ENCODE peak calls at places on chromosome 16, in ten cellular contexts. J is AG08396; H is H9; P is T follicular helper cell; T is ureter; B is left lung; Z is T-helper 1 cell; X is iPS-NIHi11; A is stimulated activated CD4-positive, alpha-beta T cell treated with anti-CD3 and anti-CD28 coated beads, Interleukin-1b, Interleukin-23, amount 100 ng/mL, for 4 hours; F is AG08395. O is an unnamed sample.

GRCh38 chr16:11316331-11317015 is 28.8 kb upstream of the RMI2 start:
- DNase-seq in F (no peak), J (no peak), A (no peak), T (no peak), H (peak; percentile 90), X (peak; percentile 59), Z (no peak), B (no peak), P (no peak), O (no peak)

GRCh38 chr16:1452530-1452929 is 8.2 kb upstream of the CCDC154 start:
- DNase-seq in X (no peak), B (no peak), Z (no peak), P (no peak), H (no peak), T (no peak), J (no peak), A (no peak), F (no peak), O (no peak)

GRCh38 chr16:57115148-57115503 is 22.7 kb downstream of the CPNE2 start:
- DNase-seq in J (no peak), X (no peak), A (no peak), H (no peak), B (no peak), Z (no peak), T (no peak), P (no peak), F (no peak), O (no peak)

GRCh38 chr16:68072038-68072695 is 13.0 kb upstream of the NFATC3 start:
- DNase-seq in B (no peak), J (no peak), Z (no peak), T (peak; percentile 68), H (no peak), F (peak; percentile 71), A (no peak), X (no peak), P (no peak), O (peak; percentile 81)

GRCh38 chr16:57341441-57342303 is 16.9 kb upstream of the CCL22 start:
- DNase-seq in P (no peak), X (peak; percentile 32), J (peak; percentile 61), T (peak; percentile 85), H (no peak), Z (no peak), F (peak; percentile 88), B (no peak), A (no peak), O (peak; percentile 95)

GRCh38 chr16:72722552-72722951 is 325.4 kb downstream of the ZFHX3 start:
- DNase-seq in Z (no peak), B (no peak), T (no peak), H (peak; percentile 78), J (no peak), F (no peak), A (no peak), X (peak; percentile 73), P (no peak), O (no peak)

GRCh38 chr16:85986931-85987749 is 88.2 kb downstream of the IRF8 start:
- DNase-seq in H (peak; percentile 63), B (no peak), T (no peak), X (peak; percentile 97), P (peak; percentile 3), J (peak; percentile 72), A (peak; percentile 62), F (peak; percentile 60), Z (peak; percentile 21), O (no peak)

GRCh38 chr16:69520800-69521602 is 44.8 kb upstream of the NFAT5 start:
- DNase-seq in A (no peak), J (no peak), T (no peak), P (no peak), B (no peak), H (no peak), X (no peak), Z (no peak), F (no peak), O (no peak)

GRCh38 chr16:79920685-79921084 is 320.1 kb upstream of the MAF start:
- DNase-seq in H (no peak), F (no peak), Z (no peak), X (no peak), T (no peak), J (no peak), A (no peak), P (no peak), B (no peak), O (no peak)

GRCh38 chr16:31347445-31347844 is 7.5 kb upstream of the ITGAX start:
- DNase-seq in B (no peak), Z (no peak), P (no peak), J (no peak), F (no peak), H (no peak), A (no peak), X (no peak), T (no peak), O (no peak)

GRCh38 chr16:5465714-5466113 is 368.1 kb upstream of the EEF2KMT start:
- DNase-seq in F (no peak), J (no peak), Z (no peak), P (no peak), H (no peak), T (no peak), B (no peak), X (no peak), A (no peak), O (no peak)

GRCh38 chr16:19432429-19432828 is 14.7 kb downstream of the TMC5 start:
- DNase-seq in T (no peak), H (no peak), F (no peak), B (no peak), P (no peak), Z (no peak), A (no peak), J (no peak), X (peak; percentile 41), O (no peak)

GRCh38 chr16:81625544-81626152 is 153.4 kb upstream of the PLCG2 start:
- DNase-seq in Z (no peak), P (no peak), B (peak; percentile 81), T (no peak), X (no peak), A (no peak), F (peak; percentile 70), J (peak; percentile 52), H (no peak), O (peak; percentile 38)

GRCh38 chr16:89581045-89581695 is 5.6 kb downstream of the CPNE7 start:
- DNase-seq in Z (no peak), T (no peak), P (no peak), A (no peak), X (peak; percentile 9), B (no peak), H (no peak), F (peak; percentile 97), J (peak; percentile 96), O (peak; percentile 98)

GRCh38 chr16:50271148-50272041 is 5.0 kb downstream of the ADCY7 start:
- DNase-seq in J (no peak), P (no peak), X (no peak), F (no peak), T (no peak), A (no peak), Z (no peak), B (peak; percentile 54), H (no peak), O (no peak)

GRCh38 chr16:20867585-20867984 is 32.6 kb downstream of the DCUN1D3 start:
- DNase-seq in X (no peak), A (no peak), J (peak; percentile 26), P (no peak), H (no peak), B (no peak), T (no peak), F (peak; percentile 41), Z (no peak), O (peak; percentile 37)

GRCh38 chr16:49837673-49838360 is 18.1 kb downstream of the ZNF423 start:
- DNase-seq in T (no peak), J (no peak), Z (no peak), B (no peak), H (no peak), F (no peak), A (no peak), X (no peak), P (no peak), O (no peak)

GRCh38 chr16:8887952-8888560 is 5.9 kb downstream of the LITAFD start:
- DNase-seq in F (peak; percentile 82), H (no peak), X (no peak), Z (no peak), J (peak; percentile 70), T (no peak), P (no peak), B (no peak), A (no peak), O (peak; percentile 88)

GRCh38 chr16:81650982-81651562 is 128.0 kb upstream of the PLCG2 start:
- DNase-seq in A (no peak), J (no peak), X (peak; percentile 68), Z (no peak), F (no peak), T (no peak), H (peak; percentile 75), B (no peak), P (no peak), O (no peak)

GRCh38 chr16:50458694-50459271 is 89.4 kb upstream of the NKD1 start:
- DNase-seq in A (no peak), J (no peak), F (no peak), P (no peak), T (no peak), Z (no peak), H (peak; percentile 61), X (no peak), B (no peak), O (no peak)

GRCh38 chr16:84061236-84061830 is 18.7 kb upstream of the SLC38A8 start:
- DNase-seq in H (no peak), B (no peak), F (no peak), J (no peak), T (no peak), A (no peak), Z (no peak), P (no peak), X (no peak), O (no peak)

GRCh38 chr16:89113661-89114060 is 20.0 kb downstream of the ACSF3 start:
- DNase-seq in H (no peak), B (peak; percentile 75), J (no peak), Z (no peak), T (no peak), P (no peak), F (no peak), X (no peak), A (no peak), O (no peak)

GRCh38 chr16:72434159-72434558 is 262.2 kb upstream of the PMFBP1 start:
- DNase-seq in T (no peak), B (no peak), Z (no peak), X (no peak), P (no peak), F (no peak), H (no peak), J (no peak), A (no peak), O (peak; percentile 18)

GRCh38 chr16:53542283-53542682 is 39.3 kb upstream of the AKTIP start:
- DNase-seq in H (peak; percentile 77), J (no peak), P (no peak), F (no peak), T (no peak), B (no peak), A (no peak), X (peak; percentile 53), Z (no peak), O (no peak)